ENCODE peak calls at places on chromosomes 13 and 19, in four cellular contexts. K is HepG2, L is H1, A is K562. Z is an unnamed sample.

GRCh38 chr19:1163283-1163933 is 10.7 kb downstream of the SBNO2 start:
- DNase-seq in K (no peak), L (no peak), A (no peak), Z (no peak)

GRCh38 chr13:64457976-64458375 is 2772.2 kb downstream of the PCDH9 start:
- DNase-seq in K (no peak), L (no peak), A (no peak), Z (no peak)

GRCh38 chr13:24282256-24282655 is 27.1 kb upstream of the C1QTNF9 start:
- DNase-seq in K (no peak), L (no peak), A (no peak), Z (no peak)

GRCh38 chr19:52948025-52948770 is 14.5 kb downstream of the ZNF816 start:
- DNase-seq in K (no peak), L (no peak), A (no peak), Z (no peak)

GRCh38 chr19:56942749-56943148 is 102.2 kb upstream of the PEG3 start:
- DNase-seq in K (no peak), L (no peak), A (peak; percentile 15), Z (no peak)

GRCh38 chr19:10762656-10763055 is 44.8 kb downstream of the DNM2 start:
- DNase-seq in K (no peak), L (no peak), A (no peak), Z (no peak)

GRCh38 chr13:113630296-113630695 is 27.7 kb downstream of the ATP4B start:
- DNase-seq in K (no peak), L (no peak), A (no peak), Z (no peak)

GRCh38 chr13:103133551-103133950 is 67.3 kb upstream of the SLC10A2 start:
- DNase-seq in K (no peak), L (no peak), A (no peak), Z (no peak)

GRCh38 chr13:49844191-49844590 is 51.7 kb upstream of the KPNA3 start:
- DNase-seq in K (no peak), L (no peak), A (no peak), Z (no peak)

GRCh38 chr13:66563076-66563475 is 667.1 kb downstream of the PCDH9 start:
- DNase-seq in K (no peak), L (no peak), A (no peak), Z (no peak)

GRCh38 chr19:50005428-50005827 is 19.7 kb downstream of the VRK3 start:
- DNase-seq in K (no peak), L (no peak), A (no peak), Z (peak; percentile 27)

GRCh38 chr19:50008532-50008931 is 16.6 kb downstream of the VRK3 start:
- DNase-seq in K (no peak), L (no peak), A (no peak), Z (no peak)

GRCh38 chr19:50003810-50004419 is 21.3 kb downstream of the VRK3 start:
- DNase-seq in K (no peak), L (no peak), A (peak; percentile 50), Z (peak; percentile 44)

GRCh38 chr19:50007170-50007569 is 18.0 kb downstream of the VRK3 start:
- DNase-seq in K (no peak), L (no peak), A (no peak), Z (no peak)

DNA sequence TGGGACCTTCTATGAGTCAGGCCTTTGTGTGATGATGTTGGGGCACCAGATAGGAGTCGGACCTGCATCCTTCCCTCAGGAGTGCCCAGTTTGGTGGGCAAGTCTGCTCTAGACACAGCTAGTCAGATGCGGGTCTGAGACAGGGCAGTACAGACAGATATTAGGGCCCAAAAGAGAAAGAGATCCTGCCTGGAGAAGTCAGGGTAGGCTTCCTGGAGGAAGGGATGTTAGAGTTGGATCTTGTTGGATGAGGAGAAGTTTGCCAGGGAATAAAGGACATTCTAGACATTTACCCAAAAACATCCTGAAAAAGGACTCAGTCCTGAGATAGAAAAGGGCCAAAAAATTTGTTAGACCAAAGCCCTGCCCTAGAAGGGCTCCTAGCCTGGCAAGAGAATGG is 17.2 kb downstream of the VRK3 start:
- DNase-seq in K (no peak), L (no peak), A (no peak), Z (no peak)
- TF ChIP-seq BRCA1 in K (no peak), L (no peak), A (no peak), Z (no peak)

DNA sequence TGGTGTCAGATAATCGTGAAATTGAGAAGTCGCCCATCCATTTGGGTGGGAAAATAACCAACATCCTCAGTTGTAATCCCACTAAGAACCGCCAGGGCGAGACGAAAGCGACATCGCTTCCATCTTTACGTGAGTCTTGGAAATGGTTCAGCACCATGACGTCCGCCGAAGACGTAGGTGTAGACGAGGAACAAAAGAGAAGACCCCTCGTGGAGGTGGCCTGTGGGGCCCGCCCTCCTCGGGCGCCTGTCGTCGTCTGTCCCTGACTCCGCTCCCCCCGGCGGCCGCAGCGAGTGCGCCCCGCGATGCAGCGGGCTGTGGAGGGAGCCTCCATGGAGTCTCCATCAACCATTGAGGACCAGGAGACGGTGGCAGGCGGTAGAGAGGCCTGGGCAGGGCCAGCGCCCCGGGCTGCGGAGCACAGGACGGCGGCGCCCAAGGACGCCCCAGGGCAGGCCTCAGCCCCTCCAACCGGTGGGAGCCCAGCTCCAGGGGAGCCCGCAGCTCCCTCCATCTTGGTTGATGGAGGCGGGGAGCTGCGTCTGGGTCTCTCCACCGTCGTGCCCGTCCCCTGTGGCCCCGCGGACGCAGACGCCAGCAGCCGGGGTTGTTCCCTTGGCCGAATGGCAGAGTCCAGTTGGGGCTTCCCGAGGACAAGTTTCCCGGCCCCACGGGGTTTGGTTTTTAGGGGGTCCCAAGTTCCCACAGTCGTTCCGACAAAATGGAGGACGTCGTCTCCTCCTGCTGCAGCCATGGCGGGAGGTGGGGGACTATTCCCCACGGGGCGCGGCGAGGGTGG is 1.0 kb upstream of the ZMYM2 start:
- DNase-seq in K (no peak), L (no peak), A (no peak), Z (peak; percentile 60)
- TF ChIP-seq BRCA1 in K (no peak), L (no peak), A (no peak), Z (no peak)

GRCh38 chr13:34352958-34353357 is 535.0 kb downstream of the RFC3 start:
- DNase-seq in K (no peak), L (no peak), A (no peak), Z (no peak)
- TF ChIP-seq BRCA1 in K (no peak), L (no peak), A (no peak), Z (no peak)

DNA sequence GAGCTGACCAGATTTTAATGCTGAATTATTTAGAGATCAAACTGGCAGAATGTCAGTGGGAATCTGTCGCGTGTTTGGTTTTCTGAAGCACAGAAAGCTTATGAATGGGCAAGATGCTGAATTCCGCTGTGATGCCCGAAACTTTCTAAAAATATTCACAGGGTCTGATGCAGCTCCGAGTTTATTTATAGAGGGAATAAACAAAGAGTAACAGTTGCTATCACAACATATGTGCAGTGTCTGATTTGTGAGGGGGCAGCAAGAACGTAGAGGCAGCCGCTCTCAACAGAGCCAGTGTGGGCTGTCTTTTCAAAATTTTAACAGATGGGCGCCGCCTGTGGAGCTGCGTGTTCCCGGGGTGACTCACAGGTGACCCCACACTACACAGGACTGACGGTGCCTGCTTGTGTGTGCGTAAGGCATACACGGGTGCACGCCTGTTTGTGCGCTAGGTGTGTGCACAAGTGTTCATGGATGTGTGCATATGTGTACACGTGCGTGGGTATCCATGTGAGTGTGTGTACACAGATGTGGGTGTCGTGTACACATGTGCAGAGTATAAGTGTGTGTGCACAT is 92.8 kb upstream of the SOX1 start:
- DNase-seq in K (no peak), L (no peak), A (no peak), Z (no peak)
- TF ChIP-seq BRCA1 in K (no peak), L (no peak), A (no peak), Z (no peak)

DNA sequence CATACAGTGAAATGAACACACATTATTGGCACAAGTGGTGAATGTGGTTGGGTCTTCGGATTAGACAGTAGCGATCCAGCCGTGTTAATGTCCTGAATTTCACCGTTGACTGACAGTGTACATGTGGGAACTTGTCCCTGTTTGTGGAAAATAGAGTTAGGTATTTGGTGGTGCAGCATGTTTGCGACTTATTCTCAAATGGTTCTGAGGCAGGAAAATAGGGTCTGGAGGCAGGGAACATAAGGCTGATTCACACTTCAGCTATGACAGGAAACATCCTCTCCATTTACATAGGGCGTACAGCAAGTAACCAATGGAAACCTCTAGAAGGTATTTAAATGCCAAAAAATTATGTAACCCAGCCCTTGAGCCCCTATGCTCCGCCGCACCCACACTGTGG is 4.2 kb downstream of the LGALS7B start:
- DNase-seq in K (no peak), L (no peak), A (no peak), Z (no peak)
- TF ChIP-seq BRCA1 in K (no peak), L (no peak), A (no peak), Z (no peak)

GRCh38 chr19:34677386-34678084 is at the start of gene ZNF302:
- DNase-seq in K (no peak), L (peak; percentile 92), A (peak; percentile 15), Z (peak; percentile 85)

GRCh38 chr19:34678421-34678820 is 943 bp downstream of the ZNF302 start:
- DNase-seq in K (no peak), L (no peak), A (no peak), Z (no peak)

GRCh38 chr19:34675919-34676318 is 1.0 kb downstream of the SCGB2B2 start:
- DNase-seq in K (no peak), L (no peak), A (no peak), Z (no peak)

GRCh38 chr19:34678085-34678412 is 571 bp downstream of the ZNF302 start:
- DNase-seq in K (no peak), L (no peak), A (no peak), Z (no peak)

GRCh38 chr19:34676697-34677385 is at the start of gene SCGB2B2:
- DNase-seq in K (no peak), L (no peak), A (no peak), Z (peak; percentile 50)
- TF ChIP-seq BRCA1 in K (no peak), L (no peak), A (no peak), Z (no peak)

GRCh38 chr19:16944626-16945363 is 56.0 kb downstream of the F2RL3 start:
- DNase-seq in K (no peak), L (no peak), A (peak; percentile 34), Z (no peak)

GRCh38 chr19:16949496-16950023 is 60.8 kb downstream of the F2RL3 start:
- DNase-seq in K (no peak), L (no peak), A (no peak), Z (no peak)

GRCh38 chr19:16945364-16945714 is 56.5 kb downstream of the F2RL3 start:
- DNase-seq in K (no peak), L (no peak), A (peak; percentile 5), Z (no peak)

GRCh38 chr19:16945762-16946465 is 57.1 kb downstream of the F2RL3 start:
- DNase-seq in K (no peak), L (no peak), A (no peak), Z (no peak)

GRCh38 chr19:16946951-16947940 is 58.4 kb downstream of the F2RL3 start:
- DNase-seq in K (no peak), L (no peak), A (no peak), Z (no peak)
- TF ChIP-seq BRCA1 in K (no peak), L (no peak), A (no peak), Z (no peak)

DNA sequence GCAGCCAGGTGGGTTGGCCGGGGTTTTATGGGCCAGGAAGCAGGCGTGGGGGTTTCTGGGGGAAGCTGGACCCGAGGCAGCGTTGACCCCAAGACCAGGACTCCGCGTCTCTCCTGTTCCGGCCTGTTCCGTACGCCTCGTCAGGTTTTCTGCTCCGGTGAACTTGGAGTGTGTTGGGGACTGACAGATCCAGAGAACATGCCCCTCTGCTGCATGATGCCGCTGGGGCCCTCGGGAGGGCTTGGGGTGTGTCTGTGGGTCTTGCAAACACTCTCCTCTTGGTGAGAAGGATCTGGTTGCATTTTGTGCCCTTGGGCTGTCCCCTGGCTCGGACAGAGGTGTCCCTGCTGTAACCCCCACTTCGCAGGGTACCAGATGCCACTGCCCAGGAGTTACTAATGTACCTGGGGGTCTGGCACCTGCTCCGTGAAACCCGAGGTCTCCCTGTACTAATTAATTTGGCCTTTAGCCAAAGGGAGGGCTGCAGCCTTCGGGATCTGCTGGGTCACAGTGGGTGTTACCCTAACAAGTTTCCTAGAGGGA is 15.6 kb downstream of the KDM4B start:
- DNase-seq in K (no peak), L (no peak), A (no peak), Z (no peak)
- TF ChIP-seq BRCA1 in K (no peak), L (no peak), A (no peak), Z (no peak)

GRCh38 chr19:38805180-38805579 is 7.6 kb downstream of the LGALS4 start:
- DNase-seq in K (no peak), L (no peak), A (no peak), Z (no peak)
- TF ChIP-seq BRCA1 in K (no peak), L (no peak), A (no peak), Z (no peak)